ENCODE peak calls at places on chromosomes 5 and 9, in five cellular contexts. One of them, this sample, is unnamed.

GRCh38 chr9:121498150-121498486 is 1.5 kb downstream of the GGTA1 start:
- DNase-seq in H9: peak
- DNase-seq in psoas muscle: no peak
- DNase-seq in stimulated activated CD4-positive, alpha-beta T cell treated with anti-CD3 and anti-CD28 coated beads, Interleukin-1b, Interleukin-23, amount 100 ng/mL, for 24 hours: no peak
- DNase-seq in activated T-cell treated with anti-CD3 and anti-CD28 coated beads for 4 hours: peak
- DNase-seq in this sample: peak

GRCh38 chr9:76828462-76828861 is 64.2 kb downstream of the PCA3 start:
- DNase-seq in activated T-cell treated with anti-CD3 and anti-CD28 coated beads for 4 hours: no peak
- DNase-seq in H9: no peak
- DNase-seq in psoas muscle: no peak
- DNase-seq in stimulated activated CD4-positive, alpha-beta T cell treated with anti-CD3 and anti-CD28 coated beads, Interleukin-1b, Interleukin-23, amount 100 ng/mL, for 24 hours: no peak
- DNase-seq in this sample: no peak

GRCh38 chr9:94210616-94211603 is 48.2 kb upstream of the ZNF169 start:
- DNase-seq in activated T-cell treated with anti-CD3 and anti-CD28 coated beads for 4 hours: no peak
- DNase-seq in stimulated activated CD4-positive, alpha-beta T cell treated with anti-CD3 and anti-CD28 coated beads, Interleukin-1b, Interleukin-23, amount 100 ng/mL, for 24 hours: no peak
- DNase-seq in psoas muscle: no peak
- DNase-seq in H9: no peak
- DNase-seq in this sample: no peak

GRCh38 chr9:31807574-31808256 is 576.7 kb upstream of the ACO1 start:
- DNase-seq in psoas muscle: no peak
- DNase-seq in H9: peak
- DNase-seq in stimulated activated CD4-positive, alpha-beta T cell treated with anti-CD3 and anti-CD28 coated beads, Interleukin-1b, Interleukin-23, amount 100 ng/mL, for 24 hours: no peak
- DNase-seq in activated T-cell treated with anti-CD3 and anti-CD28 coated beads for 4 hours: no peak
- DNase-seq in this sample: no peak

GRCh38 chr5:14676320-14676719 is 11.8 kb downstream of the OTULIN start:
- DNase-seq in stimulated activated CD4-positive, alpha-beta T cell treated with anti-CD3 and anti-CD28 coated beads, Interleukin-1b, Interleukin-23, amount 100 ng/mL, for 24 hours: no peak
- DNase-seq in psoas muscle: no peak
- DNase-seq in H9: no peak
- DNase-seq in activated T-cell treated with anti-CD3 and anti-CD28 coated beads for 4 hours: no peak
- DNase-seq in this sample: no peak

GRCh38 chr5:156469636-156470035 is 142.7 kb downstream of the SGCD start:
- DNase-seq in psoas muscle: no peak
- DNase-seq in stimulated activated CD4-positive, alpha-beta T cell treated with anti-CD3 and anti-CD28 coated beads, Interleukin-1b, Interleukin-23, amount 100 ng/mL, for 24 hours: no peak
- DNase-seq in activated T-cell treated with anti-CD3 and anti-CD28 coated beads for 4 hours: no peak
- DNase-seq in H9: no peak
- DNase-seq in this sample: no peak

GRCh38 chr5:83095973-83096539 is 18.7 kb downstream of the XRCC4 start:
- DNase-seq in stimulated activated CD4-positive, alpha-beta T cell treated with anti-CD3 and anti-CD28 coated beads, Interleukin-1b, Interleukin-23, amount 100 ng/mL, for 24 hours: no peak
- DNase-seq in psoas muscle: no peak
- DNase-seq in activated T-cell treated with anti-CD3 and anti-CD28 coated beads for 4 hours: no peak
- DNase-seq in H9: no peak
- DNase-seq in this sample: no peak

GRCh38 chr9:21685502-21685901 is 116.9 kb upstream of the MTAP start:
- DNase-seq in stimulated activated CD4-positive, alpha-beta T cell treated with anti-CD3 and anti-CD28 coated beads, Interleukin-1b, Interleukin-23, amount 100 ng/mL, for 24 hours: no peak
- DNase-seq in H9: no peak
- DNase-seq in activated T-cell treated with anti-CD3 and anti-CD28 coated beads for 4 hours: no peak
- DNase-seq in psoas muscle: no peak
- DNase-seq in this sample: no peak

GRCh38 chr5:114010362-114010761 is 351.5 kb upstream of the KCNN2 start:
- DNase-seq in activated T-cell treated with anti-CD3 and anti-CD28 coated beads for 4 hours: no peak
- DNase-seq in H9: no peak
- DNase-seq in stimulated activated CD4-positive, alpha-beta T cell treated with anti-CD3 and anti-CD28 coated beads, Interleukin-1b, Interleukin-23, amount 100 ng/mL, for 24 hours: no peak
- DNase-seq in psoas muscle: no peak
- DNase-seq in this sample: no peak

GRCh38 chr5:7886849-7887460 is 18.0 kb downstream of the MTRR start:
- DNase-seq in H9: no peak
- DNase-seq in psoas muscle: no peak
- DNase-seq in stimulated activated CD4-positive, alpha-beta T cell treated with anti-CD3 and anti-CD28 coated beads, Interleukin-1b, Interleukin-23, amount 100 ng/mL, for 24 hours: no peak
- DNase-seq in activated T-cell treated with anti-CD3 and anti-CD28 coated beads for 4 hours: no peak
- DNase-seq in this sample: no peak

GRCh38 chr9:2319421-2319820 is 302.2 kb upstream of the VLDLR start:
- DNase-seq in psoas muscle: no peak
- DNase-seq in H9: no peak
- DNase-seq in activated T-cell treated with anti-CD3 and anti-CD28 coated beads for 4 hours: no peak
- DNase-seq in stimulated activated CD4-positive, alpha-beta T cell treated with anti-CD3 and anti-CD28 coated beads, Interleukin-1b, Interleukin-23, amount 100 ng/mL, for 24 hours: no peak
- DNase-seq in this sample: no peak

GRCh38 chr9:113219972-113220371 is 1.1 kb downstream of the FKBP15 start:
- DNase-seq in psoas muscle: no peak
- DNase-seq in activated T-cell treated with anti-CD3 and anti-CD28 coated beads for 4 hours: no peak
- DNase-seq in H9: no peak
- DNase-seq in stimulated activated CD4-positive, alpha-beta T cell treated with anti-CD3 and anti-CD28 coated beads, Interleukin-1b, Interleukin-23, amount 100 ng/mL, for 24 hours: no peak
- DNase-seq in this sample: no peak

GRCh38 chr5:66169534-66169933 is 25.4 kb downstream of the SREK1 start:
- DNase-seq in stimulated activated CD4-positive, alpha-beta T cell treated with anti-CD3 and anti-CD28 coated beads, Interleukin-1b, Interleukin-23, amount 100 ng/mL, for 24 hours: no peak
- DNase-seq in activated T-cell treated with anti-CD3 and anti-CD28 coated beads for 4 hours: no peak
- DNase-seq in H9: no peak
- DNase-seq in psoas muscle: no peak
- DNase-seq in this sample: no peak

GRCh38 chr5:140041099-140041491 is 2.0 kb downstream of the NRG2 start:
- DNase-seq in activated T-cell treated with anti-CD3 and anti-CD28 coated beads for 4 hours: no peak
- DNase-seq in stimulated activated CD4-positive, alpha-beta T cell treated with anti-CD3 and anti-CD28 coated beads, Interleukin-1b, Interleukin-23, amount 100 ng/mL, for 24 hours: no peak
- DNase-seq in psoas muscle: no peak
- DNase-seq in H9: no peak
- DNase-seq in this sample: no peak

GRCh38 chr5:130109152-130109551 is 204.9 kb downstream of the CHSY3 start:
- DNase-seq in stimulated activated CD4-positive, alpha-beta T cell treated with anti-CD3 and anti-CD28 coated beads, Interleukin-1b, Interleukin-23, amount 100 ng/mL, for 24 hours: no peak
- DNase-seq in psoas muscle: no peak
- DNase-seq in activated T-cell treated with anti-CD3 and anti-CD28 coated beads for 4 hours: no peak
- DNase-seq in H9: no peak
- DNase-seq in this sample: no peak

GRCh38 chr5:90386099-90386710 is 23.4 kb downstream of the CETN3 start:
- DNase-seq in H9: no peak
- DNase-seq in activated T-cell treated with anti-CD3 and anti-CD28 coated beads for 4 hours: no peak
- DNase-seq in stimulated activated CD4-positive, alpha-beta T cell treated with anti-CD3 and anti-CD28 coated beads, Interleukin-1b, Interleukin-23, amount 100 ng/mL, for 24 hours: no peak
- DNase-seq in psoas muscle: no peak
- DNase-seq in this sample: no peak

GRCh38 chr9:137685886-137686420 is 67.1 kb downstream of the EHMT1 start:
- DNase-seq in activated T-cell treated with anti-CD3 and anti-CD28 coated beads for 4 hours: no peak
- DNase-seq in psoas muscle: no peak
- DNase-seq in H9: no peak
- DNase-seq in stimulated activated CD4-positive, alpha-beta T cell treated with anti-CD3 and anti-CD28 coated beads, Interleukin-1b, Interleukin-23, amount 100 ng/mL, for 24 hours: no peak
- DNase-seq in this sample: no peak

GRCh38 chr5:142432369-142432863 is 107.6 kb upstream of the SPRY4 start:
- DNase-seq in psoas muscle: no peak
- DNase-seq in activated T-cell treated with anti-CD3 and anti-CD28 coated beads for 4 hours: no peak
- DNase-seq in H9: no peak
- DNase-seq in stimulated activated CD4-positive, alpha-beta T cell treated with anti-CD3 and anti-CD28 coated beads, Interleukin-1b, Interleukin-23, amount 100 ng/mL, for 24 hours: no peak
- DNase-seq in this sample: no peak

GRCh38 chr9:118529210-118529609 is 825.0 kb downstream of the TLR4 start:
- DNase-seq in stimulated activated CD4-positive, alpha-beta T cell treated with anti-CD3 and anti-CD28 coated beads, Interleukin-1b, Interleukin-23, amount 100 ng/mL, for 24 hours: no peak
- DNase-seq in H9: no peak
- DNase-seq in activated T-cell treated with anti-CD3 and anti-CD28 coated beads for 4 hours: no peak
- DNase-seq in psoas muscle: no peak
- DNase-seq in this sample: no peak

This sample was measured in activated CD4-positive, alpha-beta T cell treated with anti-CD3 and anti-CD28 coated beads, Interleukin-2, amount 50 U/mL, for 4 hours.